ENCODE peak calls at places on chromosome 5, in seven cellular contexts. K is mammary epithelial cell, Q is PC-3, S is thoracic aorta, T is mesenchymal stem cell, H is GM12878, D is H9. N is an unnamed sample.
A peak's percentile ranks its signal among the peaks of the same experiment; 100 is the strongest.

GRCh38 chr5:172886974-172887491 is 53.0 kb downstream of the ERGIC1 start:
- DNase-seq in Q (no peak), T (peak; percentile 90), D (no peak), S (peak; percentile 61), H (no peak), K (peak; percentile 86), N (peak; percentile 85)

GRCh38 chr5:10432059-10433008 is 9.3 kb upstream of the ROPN1L start:
- DNase-seq in S (no peak), T (no peak), Q (no peak), D (no peak), H (no peak), K (no peak), N (no peak)

GRCh38 chr5:171984748-171985419 is 21.6 kb downstream of the FBXW11 start:
- DNase-seq in S (no peak), D (no peak), Q (peak; percentile 81), T (peak; percentile 84), K (peak; percentile 89), H (no peak), N (peak; percentile 56)

GRCh38 chr5:169895876-169896275 is 84.4 kb downstream of the INSYN2B start:
- DNase-seq in T (no peak), S (no peak), K (no peak), H (no peak), Q (no peak), D (no peak), N (no peak)

GRCh38 chr5:89436464-89436863 is 553.5 kb upstream of the MEF2C start:
- DNase-seq in S (no peak), T (no peak), D (no peak), K (no peak), H (peak; percentile 56), Q (no peak), N (no peak)

GRCh38 chr5:112685386-112685785 is 52.3 kb upstream of the APC start:
- DNase-seq in T (peak; percentile 8), K (no peak), Q (no peak), H (no peak), D (no peak), S (no peak), N (no peak)

GRCh38 chr5:178279723-178280438 is 47.3 kb upstream of the PHYKPL start:
- DNase-seq in D (peak; percentile 90), T (peak; percentile 54), S (peak; percentile 29), Q (peak; percentile 85), H (no peak), K (peak; percentile 51), N (peak; percentile 64)

GRCh38 chr5:135880278-135880677 is 15.4 kb downstream of the IL9 start:
- DNase-seq in Q (peak; percentile 22), K (no peak), D (peak; percentile 80), T (no peak), H (no peak), S (no peak), N (no peak)

GRCh38 chr5:68149189-68149588 is 66.4 kb upstream of the PIK3R1 start:
- DNase-seq in T (peak; percentile 77), K (no peak), S (no peak), D (no peak), Q (no peak), H (no peak), N (no peak)

GRCh38 chr5:13566903-13567339 is 377.6 kb downstream of the DNAH5 start:
- DNase-seq in T (peak; percentile 9), S (no peak), H (no peak), Q (peak; percentile 99), K (peak; percentile 97), D (no peak), N (peak; percentile 32)

GRCh38 chr5:96629774-96630173 is 32.4 kb upstream of the CAST start:
- DNase-seq in S (no peak), T (peak; percentile 83), K (peak; percentile 99), Q (peak; percentile 90), H (no peak), D (no peak), N (peak; percentile 79)

GRCh38 chr5:149999359-149999758 is 1.1 kb downstream of the TIGD6 start:
- DNase-seq in Q (no peak), D (no peak), H (no peak), S (no peak), T (no peak), K (peak; percentile 41), N (no peak)

GRCh38 chr5:151051066-151051930 is 29.5 kb downstream of the TNIP1 start:
- DNase-seq in Q (peak; percentile 84), H (peak; percentile 43), D (peak; percentile 83), K (peak; percentile 51), S (no peak), T (peak; percentile 83), N (peak; percentile 86)

GRCh38 chr5:119449882-119450281 is 2.4 kb upstream of the HSD17B4 start:
- DNase-seq in T (no peak), Q (no peak), H (no peak), S (no peak), D (no peak), K (no peak), N (no peak)

GRCh38 chr5:56375011-56375410 is 141.9 kb upstream of the ANKRD55 start:
- DNase-seq in Q (no peak), D (no peak), T (no peak), K (no peak), H (no peak), S (no peak), N (no peak)

GRCh38 chr5:74446673-74447337 is 193.7 kb downstream of the ENC1 start:
- DNase-seq in D (no peak), K (no peak), Q (no peak), S (no peak), T (no peak), H (no peak), N (no peak)

GRCh38 chr5:170333161-170333909 is 35.8 kb upstream of the LCP2 start:
- DNase-seq in K (peak; percentile 50), D (peak; percentile 72), H (peak; percentile 79), T (no peak), Q (no peak), S (no peak), N (no peak)

GRCh38 chr5:57082441-57083067 is 91.3 kb upstream of the GPBP1 start:
- DNase-seq in D (no peak), T (peak; percentile 59), Q (peak; percentile 47), K (peak; percentile 35), H (no peak), S (no peak), N (peak; percentile 35)

GRCh38 chr5:141519605-141520288 is 30.9 kb downstream of the PCDHGC5 start:
- DNase-seq in K (peak; percentile 74), D (no peak), H (no peak), T (peak; percentile 42), S (no peak), Q (no peak), N (no peak)

GRCh38 chr5:171525086-171525485 is 105.6 kb downstream of the FGF18 start:
- DNase-seq in H (no peak), K (no peak), D (no peak), T (no peak), S (no peak), Q (no peak), N (no peak)

GRCh38 chr5:152514827-152515397 is 109.8 kb upstream of the NMUR2 start:
- DNase-seq in S (no peak), D (no peak), Q (peak; percentile 53), H (no peak), K (peak; percentile 5), T (peak; percentile 25), N (peak; percentile 63)

GRCh38 chr5:135567661-135568060 is 11.1 kb downstream of the CXCL14 start:
- DNase-seq in T (no peak), K (no peak), S (no peak), H (no peak), Q (no peak), D (no peak), N (no peak)

GRCh38 chr5:94361832-94362754 is 256.3 kb downstream of the KIAA0825 start:
- DNase-seq in K (peak; percentile 65), D (peak; percentile 81), Q (peak; percentile 31), S (no peak), T (no peak), H (no peak), N (no peak)

GRCh38 chr5:17000296-17000939 is 64.3 kb upstream of the MYO10 start:
- DNase-seq in S (no peak), H (no peak), Q (peak; percentile 99), D (no peak), T (peak; percentile 96), K (peak; percentile 84), N (peak; percentile 92)

DNA sequence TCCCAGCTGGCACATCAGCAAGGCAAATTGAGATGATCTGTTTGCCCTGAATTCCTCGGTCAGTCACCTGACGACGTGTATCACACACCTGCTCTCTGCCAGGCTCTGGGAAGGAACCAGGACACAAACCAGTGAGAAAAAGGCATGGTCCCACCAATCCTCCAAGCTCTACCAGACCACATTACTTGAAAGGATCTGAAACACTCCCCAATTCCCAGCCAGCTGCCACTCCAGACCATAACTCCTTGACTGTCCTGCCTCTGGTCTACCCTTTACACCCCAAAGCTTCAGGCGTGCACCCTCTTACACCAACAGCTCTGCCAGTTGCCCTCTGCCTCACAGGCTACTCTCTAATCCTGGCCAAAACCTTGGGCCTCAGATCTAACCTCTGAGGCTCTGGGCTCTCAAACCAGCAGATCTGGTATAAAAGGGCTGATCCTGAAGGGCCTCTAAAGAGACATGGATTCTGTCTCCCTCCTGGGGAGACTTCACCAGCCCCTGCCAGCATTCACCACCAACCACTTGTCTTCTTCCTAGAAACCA is 6.8 kb downstream of the MGAT1 start:
- DNase-seq in K (no peak), Q (no peak), T (no peak), S (no peak), H (no peak), D (no peak), N (no peak)
- H3K4me1 ChIP-seq in K (peaks cover 35% of the 10 kb centered on the region), Q (peaks cover 24% of the 10 kb centered on the region), T (peaks cover 39% of the 10 kb centered on the region), S (peaks cover 49% of the 10 kb centered on the region), H (peaks cover 18% of the 10 kb centered on the region), D (peaks cover 2% of the 10 kb centered on the region), N (peaks cover 57% of the 10 kb centered on the region)

GRCh38 chr5:76358-77169 is 15.4 kb upstream of the PLEKHG4B start:
- DNase-seq in D (no peak), K (no peak), S (no peak), H (no peak), T (no peak), Q (no peak), N (no peak)
- H3K27me3 ChIP-seq in D (no peaks in the 10 kb centered on the region), K (peaks cover 7% of the 10 kb centered on the region), S (no peaks in the 10 kb centered on the region), H (no peaks in the 10 kb centered on the region), T (peaks cover 79% of the 10 kb centered on the region), Q (no peaks in the 10 kb centered on the region), N (peaks cover 53% of the 10 kb centered on the region)

DNA sequence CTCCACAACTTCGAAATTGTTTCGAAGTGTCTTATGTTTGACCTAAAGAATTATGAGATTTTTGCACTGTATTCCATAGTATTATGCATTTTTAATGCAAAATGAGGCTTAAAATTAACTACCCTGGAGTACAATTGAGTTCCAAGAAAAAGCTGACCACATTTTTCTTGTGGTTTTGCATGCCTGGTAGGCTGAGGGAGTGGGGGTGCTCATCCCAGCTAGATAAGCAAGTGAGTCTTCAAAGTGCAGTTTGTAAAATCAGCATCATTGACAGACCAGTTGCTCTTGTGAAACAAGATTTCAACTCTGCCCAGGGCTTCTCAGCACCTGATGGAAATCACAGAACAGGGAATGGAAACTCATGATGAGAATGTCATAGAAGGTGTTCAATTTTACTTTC is 17.0 kb upstream of the NDUFS4 start:
- DNase-seq in K (no peak), Q (no peak), S (no peak), H (no peak), T (no peak), D (no peak), N (peak; percentile 13)
- H3K4me1 ChIP-seq in K (no peaks in the 10 kb centered on the region), Q (no peaks in the 10 kb centered on the region), S (no peaks in the 10 kb centered on the region), H (no peaks in the 10 kb centered on the region), T (no peaks in the 10 kb centered on the region), D (peaks cover 2% of the 10 kb centered on the region), N (no peaks in the 10 kb centered on the region)

DNA sequence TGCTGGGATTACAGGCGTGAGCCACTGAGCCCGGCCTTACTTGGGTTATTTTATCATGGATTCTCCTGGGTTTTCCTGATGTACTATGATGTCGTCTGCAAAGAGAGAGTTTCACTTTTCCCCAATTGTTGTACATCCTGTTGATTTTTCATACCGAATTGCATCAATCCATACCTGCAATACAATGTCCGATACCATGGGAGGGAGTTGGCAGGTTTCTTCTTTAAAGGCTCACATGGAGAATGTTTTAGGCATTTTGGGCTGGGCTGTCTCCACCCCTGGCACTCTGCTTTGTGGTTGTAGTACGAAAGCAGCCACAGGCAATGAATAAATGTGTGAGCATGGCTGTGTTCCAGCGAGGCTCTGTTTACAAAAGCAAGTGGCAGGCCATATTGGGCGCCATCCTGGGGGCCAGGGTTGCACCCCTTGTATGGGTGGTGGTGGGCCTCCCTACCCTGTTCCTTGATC is 35.1 kb upstream of the EXOC3 start:
- DNase-seq in T (no peak), D (no peak), H (no peak), S (no peak), K (peak; percentile 40), Q (peak; percentile 43), N (no peak)
- H3K27me3 ChIP-seq in T (no peaks in the 10 kb centered on the region), D (no peaks in the 10 kb centered on the region), H (no peaks in the 10 kb centered on the region), S (no peaks in the 10 kb centered on the region), K (no peaks in the 10 kb centered on the region), Q (no peaks in the 10 kb centered on the region), N (no peaks in the 10 kb centered on the region)

N was measured in adipocyte.